ENCODE peak calls at places on chromosomes 11 and 22, in ten cellular contexts. N is CD4-positive, alpha-beta T cell; O is choroid plexus epithelial cell; Y is glutamatergic neuron; L is HL-60; I is neural progenitor cell; H is right lobe of liver; R is fibroblast of mammary gland; Z is H9; U is A549. W is an unnamed sample.

GRCh38 chr11:127492025-127492424 is 491.5 kb upstream of the KIRREL3 start:
- DNase-seq in I (no peak), R (no peak), U (no peak), N (no peak), O (no peak), Z (no peak), Y (no peak), H (no peak), L (no peak), W (no peak)

GRCh38 chr22:26610983-26611382 is 6.8 kb downstream of the CRYBB1 start:
- DNase-seq in H (no peak), O (no peak), Y (no peak), N (no peak), Z (no peak), U (no peak), I (no peak), L (no peak), R (peak; percentile 30), W (no peak)

GRCh38 chr22:44582016-44582415 is 84.0 kb upstream of the RTL6 start:
- DNase-seq in O (no peak), I (no peak), H (peak; percentile 37), U (no peak), R (no peak), Y (no peak), L (no peak), Z (peak; percentile 18), N (no peak), W (no peak)

GRCh38 chr22:48373626-48374173 is 1454.0 kb downstream of the BRD1 start:
- DNase-seq in N (no peak), U (no peak), R (no peak), Y (no peak), L (no peak), I (no peak), H (peak; percentile 18), O (no peak), Z (no peak), W (no peak)

GRCh38 chr11:38598413-38598812 is 2000.4 kb upstream of the RAG2 start:
- DNase-seq in Y (no peak), I (peak; percentile 67), L (no peak), Z (no peak), U (no peak), R (no peak), O (no peak), H (no peak), N (no peak), W (no peak)

GRCh38 chr11:7657306-7658025 is 15.8 kb downstream of the CYB5R2 start:
- DNase-seq in L (peak; percentile 36), Z (peak; percentile 76), N (no peak), H (no peak), R (peak; percentile 77), U (peak; percentile 49), I (peak; percentile 81), O (peak; percentile 81), Y (peak; percentile 58), W (peak; percentile 50)

GRCh38 chr11:129911298-129911697 is 15.9 kb upstream of the NFRKB start:
- DNase-seq in I (no peak), N (no peak), R (no peak), U (no peak), H (no peak), Y (no peak), L (no peak), Z (no peak), O (peak; percentile 42), W (no peak)

GRCh38 chr11:72233056-72233772 is 8.6 kb downstream of the INPPL1 start:
- DNase-seq in L (no peak), U (no peak), N (no peak), I (no peak), R (no peak), O (no peak), Z (no peak), H (no peak), Y (no peak), W (no peak)

GRCh38 chr11:103091441-103091809 is 535 bp downstream of the DCUN1D5 start:
- DNase-seq in R (peak; percentile 40), O (peak; percentile 48), L (no peak), Y (peak; percentile 61), N (no peak), I (peak; percentile 58), H (peak; percentile 68), U (peak; percentile 11), Z (peak; percentile 39), W (peak; percentile 46)

GRCh38 chr11:57205046-57205671 is 23.4 kb downstream of the LRRC55 start:
- DNase-seq in Y (no peak), I (no peak), L (no peak), Z (peak; percentile 57), O (peak; percentile 40), U (no peak), N (no peak), R (peak; percentile 27), H (no peak), W (no peak)

GRCh38 chr22:36323855-36324331 is 63.9 kb downstream of the MYH9 start:
- DNase-seq in Y (no peak), Z (no peak), L (no peak), H (no peak), O (peak; percentile 79), R (peak; percentile 59), N (no peak), U (no peak), I (no peak), W (peak; percentile 43)

GRCh38 chr22:23911318-23911980 is 17.3 kb downstream of the MIF start:
- DNase-seq in H (no peak), R (no peak), I (no peak), U (no peak), N (no peak), Z (no peak), O (no peak), Y (no peak), L (no peak), W (no peak)

GRCh38 chr11:76323804-76324203 is 57.1 kb downstream of the THAP12 start:
- DNase-seq in Y (no peak), H (no peak), N (no peak), L (no peak), Z (no peak), I (no peak), O (no peak), R (no peak), U (no peak), W (no peak)

GRCh38 chr22:50208939-50209892 is 8.4 kb downstream of the SELENOO start:
- DNase-seq in L (no peak), H (peak; percentile 59), N (no peak), I (no peak), R (no peak), O (no peak), Y (no peak), Z (no peak), U (no peak), W (no peak)

GRCh38 chr11:75474240-75474639 is 41.2 kb upstream of the KLHL35 start:
- DNase-seq in Y (no peak), R (peak; percentile 39), U (no peak), Z (no peak), H (no peak), N (no peak), O (no peak), L (peak; percentile 31), I (no peak), W (no peak)

GRCh38 chr11:111634981-111635705 is 32.9 kb downstream of the SIK2 start:
- DNase-seq in U (no peak), Y (no peak), I (no peak), R (peak; percentile 81), N (no peak), O (peak; percentile 62), L (no peak), H (no peak), Z (no peak), W (no peak)

GRCh38 chr22:44496844-44497217 is 1.2 kb downstream of the RTL6 start:
- DNase-seq in U (no peak), I (no peak), R (no peak), O (no peak), Y (no peak), L (no peak), Z (no peak), H (peak; percentile 57), N (no peak), W (no peak)

GRCh38 chr11:97764605-97765004 is 1256.1 kb upstream of the CNTN5 start:
- DNase-seq in U (no peak), O (peak; percentile 17), H (no peak), R (no peak), Z (no peak), L (no peak), Y (no peak), I (no peak), N (no peak), W (no peak)

GRCh38 chr22:17866127-17866526 is 91.9 kb upstream of the BID start:
- DNase-seq in H (no peak), N (no peak), O (no peak), U (no peak), Y (no peak), I (no peak), L (no peak), Z (no peak), R (no peak), W (no peak)

GRCh38 chr11:724063-724732 is 18.2 kb downstream of the EPS8L2 start:
- DNase-seq in N (no peak), R (no peak), I (no peak), U (no peak), L (no peak), O (no peak), H (peak; percentile 53), Z (peak; percentile 39), Y (no peak), W (no peak)
- TF ChIP-seq CTCF in N (no peak), R (no peak), I (no peak), U (no peak), L (no peak), O (no peak), H (no peak), Z (no peak), Y (no peak), W (no peak)

GRCh38 chr11:66002648-66003225 is 434 bp downstream of the BANF1 start:
- DNase-seq in H (peak; percentile 87), Z (peak; percentile 34), Y (no peak), N (no peak), L (no peak), R (peak; percentile 51), O (peak; percentile 44), U (peak; percentile 44), I (no peak), W (no peak)
- TF ChIP-seq CTCF in H (peak; percentile 11), Z (peak; percentile 12), Y (no peak), N (no peak), L (no peak), R (peak; percentile 5), O (peak; percentile 31), U (peak; percentile 21), I (no peak), W (no peak)

GRCh38 chr11:121426476-121427454 is 25.3 kb upstream of the SORL1 start:
- DNase-seq in R (no peak), Z (peak; percentile 63), N (no peak), I (peak; percentile 75), U (peak; percentile 13), O (no peak), H (peak; percentile 77), Y (peak; percentile 62), L (no peak), W (peak; percentile 73)
- TF ChIP-seq CTCF in R (no peak), Z (no peak), N (no peak), I (no peak), U (no peak), O (no peak), H (peak; percentile 27), Y (no peak), L (no peak), W (no peak)

DNA sequence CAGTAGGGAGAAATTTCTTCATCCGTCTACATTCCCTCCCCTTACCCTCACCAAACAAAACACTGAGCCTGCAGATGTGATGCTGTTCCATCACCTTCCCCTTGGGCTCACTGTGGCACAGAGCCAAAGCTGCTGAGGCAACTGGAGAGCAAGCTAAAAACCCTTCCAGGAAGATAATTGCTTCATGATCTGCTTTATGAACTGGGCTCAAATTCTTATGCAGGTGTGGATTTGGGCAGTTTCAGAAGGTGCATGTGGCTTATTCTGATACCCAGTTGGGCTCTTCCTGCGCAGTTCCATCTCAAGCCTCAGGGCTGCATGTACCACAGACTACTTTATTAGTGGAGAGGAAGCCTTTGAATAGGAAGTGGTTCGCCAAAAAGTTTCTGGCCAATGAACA is 58.3 kb downstream of the AAMDC start:
- DNase-seq in I (no peak), H (no peak), Y (no peak), N (no peak), L (no peak), U (no peak), Z (no peak), O (peak; percentile 81), R (peak; percentile 70), W (no peak)
- TF ChIP-seq CTCF in I (no peak), H (no peak), Y (no peak), N (no peak), L (no peak), U (no peak), Z (no peak), O (peak; percentile 25), R (no peak), W (no peak)

W was measured in nephron progenitor cell.